ENCODE peak calls at places on chromosome 11, in eight cellular contexts. G is left cardiac atrium; S is hepatocyte; R is ELR; P is activated CD4-positive, alpha-beta T cell treated with anti-CD3 and anti-CD28 coated beads, Interleukin-2, amount 50 U/mL, for 4 hours; J is spleen; B is NCI-H2227 treated with DMSO at 0.1 percent for 48 hours; Z is stimulated activated CD4-positive, alpha-beta T cell treated with anti-CD3 and anti-CD28 coated beads, Interleukin-2, amount 100 ng/mL, for 48 hours. A is an unnamed sample.
A peak's percentile ranks its signal among the peaks of the same experiment; 100 is the strongest.

GRCh38 chr11:13685461-13686108 is 17.1 kb downstream of the FAR1 start:
- DNase-seq in Z (no peak), G (no peak), P (no peak), R (no peak), J (no peak), B (no peak), S (no peak), A (no peak)

GRCh38 chr11:104091281-104092071 is 55.0 kb downstream of the DDI1 start:
- DNase-seq in R (no peak), Z (no peak), G (no peak), P (no peak), J (no peak), B (no peak), S (no peak), A (no peak)

GRCh38 chr11:67354314-67355022 is 1.1 kb upstream of the POLD4 start:
- DNase-seq in Z (no peak), B (no peak), P (no peak), R (peak; percentile 99), J (peak; percentile 77), G (peak; percentile 89), S (peak; percentile 93), A (no peak)

GRCh38 chr11:70537576-70538571 is 139.5 kb downstream of the CTTN start:
- DNase-seq in B (no peak), J (peak; percentile 63), Z (no peak), S (no peak), R (no peak), P (no peak), G (no peak), A (peak; percentile 88)

GRCh38 chr11:134533511-134533910 is 121.5 kb upstream of the B3GAT1 start:
- DNase-seq in G (no peak), Z (no peak), R (no peak), B (no peak), S (no peak), P (no peak), J (no peak), A (no peak)

GRCh38 chr11:120259988-120260565 is 20.1 kb downstream of the POU2F3 start:
- DNase-seq in Z (no peak), J (peak; percentile 52), P (no peak), B (no peak), S (no peak), G (no peak), R (no peak), A (peak; percentile 59)

GRCh38 chr11:126992065-126992803 is 8.3 kb downstream of the KIRREL3 start:
- DNase-seq in Z (no peak), B (no peak), J (no peak), R (peak; percentile 99), S (no peak), P (no peak), G (no peak), A (no peak)

GRCh38 chr11:112977620-112978212 is 16.5 kb downstream of the NCAM1 start:
- DNase-seq in R (peak; percentile 26), B (no peak), Z (no peak), G (peak; percentile 28), P (no peak), S (peak; percentile 27), J (no peak), A (no peak)

GRCh38 chr11:23278121-23278520 is 417.8 kb upstream of the CCDC179 start:
- DNase-seq in B (no peak), J (no peak), S (no peak), P (no peak), R (peak; percentile 73), Z (no peak), G (no peak), A (no peak)

GRCh38 chr11:106668147-106668546 is 350.1 kb downstream of the GUCY1A2 start:
- DNase-seq in R (peak; percentile 45), G (no peak), B (no peak), Z (no peak), J (no peak), P (no peak), S (no peak), A (no peak)

GRCh38 chr11:34330653-34331052 is 27.2 kb downstream of the ABTB2 start:
- DNase-seq in J (no peak), S (no peak), G (no peak), Z (no peak), P (no peak), R (no peak), B (no peak), A (no peak)

GRCh38 chr11:67255864-67256263 is 10.4 kb upstream of the GRK2 start:
- DNase-seq in P (no peak), B (no peak), Z (no peak), S (no peak), R (no peak), G (no peak), J (no peak), A (no peak)

GRCh38 chr11:28674432-28675076 is 566.4 kb downstream of the METTL15 start:
- DNase-seq in P (no peak), B (no peak), S (peak; percentile 30), J (no peak), R (peak; percentile 62), G (no peak), Z (no peak), A (no peak)

GRCh38 chr11:76783294-76783900 is at the start of gene TSKU:
- DNase-seq in S (no peak), J (no peak), B (no peak), Z (no peak), G (peak; percentile 49), R (peak; percentile 41), P (no peak), A (peak; percentile 93)

GRCh38 chr11:115352805-115353483 is 151.3 kb downstream of the CADM1 start:
- DNase-seq in B (no peak), Z (no peak), P (no peak), J (no peak), S (no peak), G (no peak), R (no peak), A (no peak)

A was measured in chondrocyte.